ENCODE peak calls at places on chromosomes 16 and 17, in nine cellular contexts. One of them, this sample, is unnamed. For H3K36me3, the result is how much of the 10 kb centered on the place peaks cover.

GRCh38 chr16:67013823-67014640 is 14.9 kb upstream of the CBFB start:
- DNase-seq in thoracic aorta: no peak
- DNase-seq in Peyer's patch: peak
- DNase-seq in transverse colon: peak
- DNase-seq in GM23248: peak
- DNase-seq in PC-9: no peak
- DNase-seq in stomach: peak
- DNase-seq in brain microvascular endothelial cell: peak
- DNase-seq in MM.1S: peak
- DNase-seq in this sample: peak

GRCh38 chr16:85462405-85463227 is 150.5 kb upstream of the GSE1 start:
- DNase-seq in thoracic aorta: no peak
- DNase-seq in brain microvascular endothelial cell: no peak
- DNase-seq in PC-9: no peak
- DNase-seq in stomach: peak
- DNase-seq in MM.1S: no peak
- DNase-seq in GM23248: peak
- DNase-seq in transverse colon: no peak
- DNase-seq in Peyer's patch: no peak
- DNase-seq in this sample: peak

GRCh38 chr16:17138801-17139200 is 332.0 kb downstream of the XYLT1 start:
- DNase-seq in stomach: no peak
- DNase-seq in GM23248: peak
- DNase-seq in transverse colon: no peak
- DNase-seq in Peyer's patch: no peak
- DNase-seq in PC-9: no peak
- DNase-seq in thoracic aorta: no peak
- DNase-seq in brain microvascular endothelial cell: no peak
- DNase-seq in MM.1S: no peak
- DNase-seq in this sample: no peak

GRCh38 chr17:41775394-41776226 is 10.9 kb downstream of the JUP start:
- DNase-seq in MM.1S: no peak
- DNase-seq in brain microvascular endothelial cell: no peak
- DNase-seq in GM23248: no peak
- DNase-seq in PC-9: no peak
- DNase-seq in transverse colon: peak
- DNase-seq in stomach: no peak
- DNase-seq in thoracic aorta: no peak
- DNase-seq in Peyer's patch: no peak
- DNase-seq in this sample: no peak

GRCh38 chr17:36510636-36511035 is 24.0 kb downstream of the MYO19 start:
- DNase-seq in thoracic aorta: no peak
- DNase-seq in brain microvascular endothelial cell: no peak
- DNase-seq in GM23248: no peak
- DNase-seq in PC-9: no peak
- DNase-seq in transverse colon: no peak
- DNase-seq in Peyer's patch: no peak
- DNase-seq in MM.1S: no peak
- DNase-seq in stomach: no peak
- DNase-seq in this sample: no peak

GRCh38 chr17:62805234-62805633 is 2.9 kb downstream of the MARCHF10 start:
- DNase-seq in stomach: no peak
- DNase-seq in Peyer's patch: no peak
- DNase-seq in brain microvascular endothelial cell: no peak
- DNase-seq in PC-9: peak
- DNase-seq in MM.1S: no peak
- DNase-seq in thoracic aorta: no peak
- DNase-seq in transverse colon: no peak
- DNase-seq in GM23248: peak
- DNase-seq in this sample: no peak

GRCh38 chr16:12646490-12647274 is 157.0 kb downstream of the CPPED1 start:
- DNase-seq in GM23248: peak
- DNase-seq in stomach: peak
- DNase-seq in thoracic aorta: no peak
- DNase-seq in MM.1S: peak
- DNase-seq in brain microvascular endothelial cell: peak
- DNase-seq in PC-9: no peak
- DNase-seq in transverse colon: no peak
- DNase-seq in Peyer's patch: no peak
- DNase-seq in this sample: no peak

GRCh38 chr17:31492880-31493655 is 101.6 kb downstream of the RAB11FIP4 start:
- DNase-seq in GM23248: peak
- DNase-seq in MM.1S: no peak
- DNase-seq in thoracic aorta: no peak
- DNase-seq in stomach: peak
- DNase-seq in Peyer's patch: peak
- DNase-seq in transverse colon: peak
- DNase-seq in brain microvascular endothelial cell: no peak
- DNase-seq in PC-9: no peak
- DNase-seq in this sample: peak

GRCh38 chr17:18156171-18156975 is 27.3 kb upstream of the ALKBH5 start:
- DNase-seq in thoracic aorta: no peak
- DNase-seq in MM.1S: no peak
- DNase-seq in PC-9: no peak
- DNase-seq in stomach: no peak
- DNase-seq in GM23248: peak
- DNase-seq in transverse colon: no peak
- DNase-seq in Peyer's patch: no peak
- DNase-seq in brain microvascular endothelial cell: no peak
- DNase-seq in this sample: no peak

GRCh38 chr16:79600636-79601091 is at the start of gene MAF:
- DNase-seq in thoracic aorta: peak
- DNase-seq in stomach: peak
- DNase-seq in Peyer's patch: peak
- DNase-seq in PC-9: no peak
- DNase-seq in MM.1S: peak
- DNase-seq in brain microvascular endothelial cell: peak
- DNase-seq in transverse colon: peak
- DNase-seq in GM23248: peak
- DNase-seq in this sample: peak

GRCh38 chr16:51193879-51194278 is 42.8 kb upstream of the SALL1 start:
- DNase-seq in MM.1S: no peak
- DNase-seq in stomach: no peak
- DNase-seq in thoracic aorta: no peak
- DNase-seq in transverse colon: no peak
- DNase-seq in GM23248: peak
- DNase-seq in Peyer's patch: no peak
- DNase-seq in PC-9: no peak
- DNase-seq in brain microvascular endothelial cell: no peak
- DNase-seq in this sample: no peak

GRCh38 chr16:56317998-56318912 is 107.1 kb downstream of the AMFR start:
- DNase-seq in Peyer's patch: peak
- DNase-seq in stomach: peak
- DNase-seq in transverse colon: peak
- DNase-seq in MM.1S: peak
- DNase-seq in PC-9: peak
- DNase-seq in thoracic aorta: peak
- DNase-seq in brain microvascular endothelial cell: peak
- DNase-seq in GM23248: peak
- DNase-seq in this sample: peak

GRCh38 chr16:87933140-87933495 is 3.2 kb downstream of the CA5A start:
- DNase-seq in brain microvascular endothelial cell: no peak
- DNase-seq in MM.1S: no peak
- DNase-seq in thoracic aorta: no peak
- DNase-seq in transverse colon: no peak
- DNase-seq in Peyer's patch: no peak
- DNase-seq in GM23248: no peak
- DNase-seq in stomach: no peak
- DNase-seq in PC-9: no peak
- DNase-seq in this sample: no peak

GRCh38 chr17:63999680-64000531 is 1.8 kb downstream of the PRR29 start:
- DNase-seq in GM23248: no peak
- DNase-seq in MM.1S: no peak
- DNase-seq in Peyer's patch: no peak
- DNase-seq in PC-9: no peak
- DNase-seq in stomach: no peak
- DNase-seq in thoracic aorta: no peak
- DNase-seq in brain microvascular endothelial cell: no peak
- DNase-seq in transverse colon: no peak
- DNase-seq in this sample: no peak

GRCh38 chr17:43217614-43218087 is 6.0 kb downstream of the TMEM106A start:
- DNase-seq in Peyer's patch: no peak
- DNase-seq in PC-9: no peak
- DNase-seq in transverse colon: no peak
- DNase-seq in thoracic aorta: no peak
- DNase-seq in GM23248: no peak
- DNase-seq in brain microvascular endothelial cell: no peak
- DNase-seq in MM.1S: no peak
- DNase-seq in stomach: no peak
- DNase-seq in this sample: peak

GRCh38 chr16:86231321-86231995 is 278.9 kb upstream of the FOXF1 start:
- DNase-seq in Peyer's patch: no peak
- DNase-seq in MM.1S: no peak
- DNase-seq in GM23248: no peak
- DNase-seq in PC-9: no peak
- DNase-seq in thoracic aorta: no peak
- DNase-seq in transverse colon: no peak
- DNase-seq in stomach: no peak
- DNase-seq in brain microvascular endothelial cell: no peak
- DNase-seq in this sample: no peak

GRCh38 chr17:57830880-57831279 is 19.0 kb downstream of the MRPS23 start:
- DNase-seq in thoracic aorta: no peak
- DNase-seq in stomach: no peak
- DNase-seq in PC-9: no peak
- DNase-seq in MM.1S: no peak
- DNase-seq in GM23248: no peak
- DNase-seq in Peyer's patch: no peak
- DNase-seq in transverse colon: no peak
- DNase-seq in brain microvascular endothelial cell: no peak
- DNase-seq in this sample: no peak

GRCh38 chr17:50280068-50280467 is 5.8 kb downstream of the TMEM92 start:
- DNase-seq in thoracic aorta: no peak
- DNase-seq in brain microvascular endothelial cell: no peak
- DNase-seq in stomach: no peak
- DNase-seq in PC-9: no peak
- DNase-seq in MM.1S: no peak
- DNase-seq in transverse colon: peak
- DNase-seq in GM23248: no peak
- DNase-seq in Peyer's patch: no peak
- DNase-seq in this sample: no peak

GRCh38 chr16:2498531-2499253 is 15.1 kb upstream of the ATP6V0C start:
- DNase-seq in PC-9: peak
- DNase-seq in MM.1S: no peak
- DNase-seq in thoracic aorta: no peak
- DNase-seq in stomach: peak
- DNase-seq in Peyer's patch: no peak
- DNase-seq in brain microvascular endothelial cell: no peak
- DNase-seq in GM23248: no peak
- DNase-seq in transverse colon: no peak
- DNase-seq in this sample: peak

GRCh38 chr17:68290955-68291835 is at the start of the genes ARSG and SLC16A6:
- DNase-seq in GM23248: peak
- DNase-seq in stomach: peak
- DNase-seq in thoracic aorta: no peak
- DNase-seq in PC-9: peak
- DNase-seq in Peyer's patch: peak
- DNase-seq in MM.1S: peak
- DNase-seq in brain microvascular endothelial cell: peak
- DNase-seq in transverse colon: peak
- DNase-seq in this sample: peak

GRCh38 chr16:31243734-31244670 is 15.8 kb upstream of the ITGAM start:
- DNase-seq in transverse colon: no peak
- DNase-seq in brain microvascular endothelial cell: no peak
- DNase-seq in thoracic aorta: no peak
- DNase-seq in GM23248: no peak
- DNase-seq in stomach: no peak
- DNase-seq in MM.1S: no peak
- DNase-seq in PC-9: no peak
- DNase-seq in Peyer's patch: no peak
- DNase-seq in this sample: no peak

GRCh38 chr16:11393861-11394592 is 48.8 kb downstream of the RMI2 start:
- DNase-seq in MM.1S: no peak
- DNase-seq in Peyer's patch: no peak
- DNase-seq in GM23248: no peak
- DNase-seq in stomach: no peak
- DNase-seq in thoracic aorta: no peak
- DNase-seq in brain microvascular endothelial cell: no peak
- DNase-seq in transverse colon: no peak
- DNase-seq in PC-9: no peak
- DNase-seq in this sample: peak
- H3K36me3 ChIP-seq in MM.1S: under half
- H3K36me3 ChIP-seq in Peyer's patch: under half
- H3K36me3 ChIP-seq in GM23248: under half
- H3K36me3 ChIP-seq in stomach: under half
- H3K36me3 ChIP-seq in thoracic aorta: under half
- H3K36me3 ChIP-seq in brain microvascular endothelial cell: under half
- H3K36me3 ChIP-seq in transverse colon: under half
- H3K36me3 ChIP-seq in PC-9: under half
- H3K36me3 ChIP-seq in this sample: under half

DNA sequence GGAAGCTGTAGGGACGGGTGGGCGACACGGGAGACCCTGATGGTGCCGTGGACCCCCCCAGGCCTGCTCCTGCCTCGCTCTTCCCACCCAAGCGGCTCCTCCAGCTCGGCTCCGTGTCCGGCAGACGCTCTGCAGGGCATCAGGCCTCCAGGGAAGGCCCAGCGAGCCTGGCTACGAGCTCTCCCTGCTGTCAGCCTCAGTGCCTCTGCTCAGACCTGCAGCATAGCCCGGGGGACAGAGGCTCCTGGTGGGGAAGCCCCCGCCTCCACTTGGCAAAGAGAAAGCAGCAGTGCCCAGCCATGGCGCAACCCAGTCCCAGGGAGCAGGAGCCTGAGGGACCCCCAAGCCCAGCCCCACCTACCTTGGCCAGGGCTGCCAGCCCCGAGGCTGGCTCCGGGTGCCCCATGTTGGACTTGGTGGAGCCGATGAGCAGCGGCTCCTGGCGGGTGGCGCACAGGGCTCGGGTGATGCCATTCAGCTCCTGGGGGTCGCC is 5.9 kb downstream of the FASN start:
- DNase-seq in Peyer's patch: no peak
- DNase-seq in stomach: no peak
- DNase-seq in transverse colon: no peak
- DNase-seq in thoracic aorta: no peak
- DNase-seq in MM.1S: no peak
- DNase-seq in brain microvascular endothelial cell: no peak
- DNase-seq in GM23248: no peak
- DNase-seq in PC-9: no peak
- DNase-seq in this sample: no peak
- H3K36me3 ChIP-seq in Peyer's patch: half or more
- H3K36me3 ChIP-seq in stomach: half or more
- H3K36me3 ChIP-seq in transverse colon: half or more
- H3K36me3 ChIP-seq in thoracic aorta: half or more
- H3K36me3 ChIP-seq in MM.1S: under half
- H3K36me3 ChIP-seq in brain microvascular endothelial cell: half or more
- H3K36me3 ChIP-seq in GM23248: under half
- H3K36me3 ChIP-seq in PC-9: under half
- H3K36me3 ChIP-seq in this sample: half or more

GRCh38 chr16:22360963-22361659 is 13.3 kb downstream of the CDR2 start:
- DNase-seq in brain microvascular endothelial cell: no peak
- DNase-seq in thoracic aorta: no peak
- DNase-seq in MM.1S: peak
- DNase-seq in stomach: no peak
- DNase-seq in PC-9: no peak
- DNase-seq in transverse colon: no peak
- DNase-seq in GM23248: no peak
- DNase-seq in Peyer's patch: no peak
- DNase-seq in this sample: no peak
- H3K36me3 ChIP-seq in brain microvascular endothelial cell: under half
- H3K36me3 ChIP-seq in thoracic aorta: under half
- H3K36me3 ChIP-seq in MM.1S: under half
- H3K36me3 ChIP-seq in stomach: under half
- H3K36me3 ChIP-seq in PC-9: under half
- H3K36me3 ChIP-seq in transverse colon: under half
- H3K36me3 ChIP-seq in GM23248: under half
- H3K36me3 ChIP-seq in Peyer's patch: under half
- H3K36me3 ChIP-seq in this sample: under half

GRCh38 chr17:7580631-7581554 is 1.5 kb downstream of the CD68 start:
- DNase-seq in PC-9: no peak
- DNase-seq in Peyer's patch: no peak
- DNase-seq in brain microvascular endothelial cell: no peak
- DNase-seq in MM.1S: no peak
- DNase-seq in transverse colon: no peak
- DNase-seq in thoracic aorta: no peak
- DNase-seq in stomach: no peak
- DNase-seq in GM23248: no peak
- DNase-seq in this sample: no peak
- H3K36me3 ChIP-seq in PC-9: under half
- H3K36me3 ChIP-seq in Peyer's patch: under half
- H3K36me3 ChIP-seq in brain microvascular endothelial cell: under half
- H3K36me3 ChIP-seq in MM.1S: under half
- H3K36me3 ChIP-seq in transverse colon: under half
- H3K36me3 ChIP-seq in thoracic aorta: under half
- H3K36me3 ChIP-seq in stomach: under half
- H3K36me3 ChIP-seq in GM23248: under half
- H3K36me3 ChIP-seq in this sample: under half